ENCODE peak calls at places on chromosome 7, in five cellular contexts. M, E, D, B and I are unnamed samples.

GRCh38 chr7:142477079-142477651 is 219.3 kb upstream of the PRSS58 start:
- DNase-seq in M (no peak), E (no peak), D (no peak), B (no peak), I (peak)

GRCh38 chr7:43647314-43647691 is 64.4 kb downstream of the STK17A start:
- DNase-seq in M (no peak), E (peak), D (no peak), B (no peak), I (peak)

GRCh38 chr7:108114117-108114841 is 15.9 kb downstream of the LAMB4 start:
- DNase-seq in M (no peak), E (no peak), D (no peak), B (no peak), I (peak)

GRCh38 chr7:140506788-140507464 is 27.6 kb upstream of the MKRN1 start:
- DNase-seq in M (no peak), E (peak), D (no peak), B (peak), I (peak)

GRCh38 chr7:101154693-101155102 is 422 bp downstream of the AP1S1 start:
- DNase-seq in M (no peak), E (no peak), D (no peak), B (no peak), I (no peak)

GRCh38 chr7:80807166-80807900 is 111.5 kb downstream of the SEMA3C start:
- DNase-seq in M (no peak), E (no peak), D (no peak), B (no peak), I (peak)

GRCh38 chr7:110841840-110842579 is 248.9 kb upstream of the LRRN3 start:
- DNase-seq in M (no peak), E (no peak), D (no peak), B (no peak), I (no peak)

GRCh38 chr7:154566877-154567276 is 436.0 kb downstream of the PAXIP1 start:
- DNase-seq in M (no peak), E (no peak), D (no peak), B (no peak), I (no peak)

GRCh38 chr7:116052006-116052405 is 21.4 kb upstream of the TFEC start:
- DNase-seq in M (no peak), E (no peak), D (no peak), B (no peak), I (no peak)

GRCh38 chr7:106365252-106366005 is 80.6 kb upstream of the NAMPT start:
- DNase-seq in M (no peak), E (no peak), D (no peak), B (no peak), I (no peak)

GRCh38 chr7:43014374-43014773 is 82.2 kb downstream of the MRPL32 start:
- DNase-seq in M (no peak), E (no peak), D (no peak), B (no peak), I (no peak)

GRCh38 chr7:105673367-105674188 is 92.3 kb upstream of the EFCAB10 start:
- DNase-seq in M (no peak), E (no peak), D (no peak), B (no peak), I (peak)

GRCh38 chr7:130273081-130273699 is 6.5 kb downstream of the CPA2 start:
- DNase-seq in M (no peak), E (no peak), D (peak), B (no peak), I (no peak)